ENCODE peak calls at places on chromosomes 5 and 9, in six cellular contexts. S, I, P, M, H and E are unnamed samples.

GRCh38 chr5:111703662-111704061 is 53.3 kb downstream of the NREP start:
- DNase-seq in S (no peak), I (no peak), P (no peak), M (no peak), H (peak; percentile 93), E (no peak)

GRCh38 chr9:124639637-124640036 is 131.5 kb downstream of the NR6A1 start:
- DNase-seq in S (no peak), I (no peak), P (no peak), M (no peak), H (no peak), E (no peak)

GRCh38 chr5:53333160-53333559 is 147.3 kb upstream of the FST start:
- DNase-seq in S (no peak), I (no peak), P (no peak), M (no peak), H (no peak), E (peak; percentile 87)

GRCh38 chr5:146924132-146924531 is 45.6 kb upstream of the PPP2R2B start:
- DNase-seq in S (no peak), I (no peak), P (no peak), M (no peak), H (no peak), E (no peak)

GRCh38 chr5:51961154-51961562 is 577.9 kb downstream of the ISL1 start:
- DNase-seq in S (no peak), I (no peak), P (peak; percentile 40), M (peak; percentile 12), H (no peak), E (no peak)

GRCh38 chr9:137299938-137300337 is 2.1 kb downstream of the NRARP start:
- DNase-seq in S (no peak), I (no peak), P (no peak), M (peak; percentile 80), H (no peak), E (no peak)

GRCh38 chr5:141369994-141370848 is at the start of gene PCDHGB3:
- DNase-seq in S (no peak), I (no peak), P (no peak), M (peak; percentile 77), H (peak; percentile 61), E (peak; percentile 14)

GRCh38 chr9:124652203-124652992 is 118.7 kb downstream of the NR6A1 start:
- DNase-seq in S (no peak), I (peak; percentile 52), P (peak; percentile 51), M (no peak), H (no peak), E (peak; percentile 63)

GRCh38 chr9:111599948-111600343 is 499 bp upstream of the PTGR1 start:
- DNase-seq in S (no peak), I (no peak), P (no peak), M (peak; percentile 44), H (no peak), E (no peak)

GRCh38 chr5:61570767-61571166 is 238.7 kb downstream of the ZSWIM6 start:
- DNase-seq in S (no peak), I (no peak), P (no peak), M (no peak), H (no peak), E (no peak)

GRCh38 chr5:74182603-74183002 is 457.9 kb downstream of the ENC1 start:
- DNase-seq in S (no peak), I (no peak), P (no peak), M (no peak), H (no peak), E (no peak)

GRCh38 chr9:138022756-138023393 is 145.3 kb downstream of the CACNA1B start:
- DNase-seq in S (no peak), I (peak; percentile 29), P (peak; percentile 36), M (peak; percentile 73), H (no peak), E (no peak)

GRCh38 chr5:56534102-56534501 is 281.2 kb upstream of the MAP3K1 start:
- DNase-seq in S (peak; percentile 24), I (peak; percentile 80), P (peak; percentile 34), M (no peak), H (no peak), E (peak; percentile 89)

GRCh38 chr9:137705443-137705863 is 86.6 kb downstream of the EHMT1 start:
- DNase-seq in S (no peak), I (no peak), P (no peak), M (no peak), H (peak; percentile 75), E (no peak)

GRCh38 chr5:171937351-171937750 is 69.1 kb downstream of the FBXW11 start:
- DNase-seq in S (no peak), I (no peak), P (no peak), M (no peak), H (no peak), E (no peak)
- H3K79me2 ChIP-seq in S (peaks cover 78% of the 10 kb centered on the region), I (peaks cover 81% of the 10 kb centered on the region), P (peaks cover 16% of the 10 kb centered on the region), M (peaks cover 96% of the 10 kb centered on the region), H (peaks cover 11% of the 10 kb centered on the region), E (peaks cover 75% of the 10 kb centered on the region)

GRCh38 chr9:34197280-34197679 is 18.4 kb downstream of the UBAP1 start:
- DNase-seq in S (no peak), I (no peak), P (no peak), M (no peak), H (no peak), E (no peak)

GRCh38 chr9:34200092-34200491 is 21.2 kb downstream of the UBAP1 start:
- DNase-seq in S (no peak), I (no peak), P (no peak), M (no peak), H (no peak), E (no peak)

GRCh38 chr9:34197756-34198711 is 19.2 kb downstream of the UBAP1 start:
- DNase-seq in S (no peak), I (no peak), P (peak; percentile 86), M (peak; percentile 87), H (no peak), E (no peak)

GRCh38 chr9:34190996-34191892 is 12.4 kb downstream of the UBAP1 start:
- DNase-seq in S (no peak), I (peak; percentile 31), P (peak; percentile 81), M (peak; percentile 55), H (no peak), E (no peak)

GRCh38 chr9:34195143-34195542 is 16.3 kb downstream of the UBAP1 start:
- DNase-seq in S (no peak), I (no peak), P (no peak), M (no peak), H (no peak), E (no peak)
- H3K79me2 ChIP-seq in S (peaks cover 90% of the 10 kb centered on the region), I (peaks cover 100% of the 10 kb centered on the region), P (peaks cover 24% of the 10 kb centered on the region), M (peaks cover 99% of the 10 kb centered on the region), H (peaks cover 76% of the 10 kb centered on the region), E (peaks cover 92% of the 10 kb centered on the region)

GRCh38 chr9:2344436-2344835 is 277.2 kb upstream of the VLDLR start:
- DNase-seq in S (no peak), I (no peak), P (no peak), M (no peak), H (no peak), E (no peak)
- H3K79me2 ChIP-seq in S (no peaks in the 10 kb centered on the region), I (no peaks in the 10 kb centered on the region), P (no peaks in the 10 kb centered on the region), M (no peaks in the 10 kb centered on the region), H (no peaks in the 10 kb centered on the region), E (no peaks in the 10 kb centered on the region)

DNA sequence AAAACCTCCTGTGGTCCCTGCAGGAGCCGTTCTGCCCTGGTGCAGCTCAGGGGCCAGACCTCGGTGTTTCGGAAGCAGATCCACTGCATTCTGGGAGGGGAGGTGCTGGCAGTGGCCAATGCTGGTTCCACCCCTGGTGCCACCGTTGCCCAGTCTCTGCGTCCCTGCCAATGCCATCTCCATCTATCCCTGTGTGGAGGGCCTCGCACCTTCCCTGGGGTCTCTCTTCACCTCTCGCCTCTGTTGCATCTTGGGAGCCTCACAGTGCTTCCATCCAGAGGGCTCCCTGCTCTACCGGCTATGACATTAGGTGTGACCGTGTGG is 15.3 kb downstream of the NCS1 start:
- DNase-seq in S (no peak), I (no peak), P (no peak), M (no peak), H (no peak), E (no peak)
- H3K79me2 ChIP-seq in S (peaks cover 96% of the 10 kb centered on the region), I (peaks cover 68% of the 10 kb centered on the region), P (peaks cover 39% of the 10 kb centered on the region), M (peaks cover 71% of the 10 kb centered on the region), H (no peaks in the 10 kb centered on the region), E (peaks cover 24% of the 10 kb centered on the region)

GRCh38 chr5:76733049-76733417 is 17.1 kb downstream of the F2R start:
- DNase-seq in S (no peak), I (no peak), P (no peak), M (no peak), H (no peak), E (no peak)

GRCh38 chr5:76732405-76733048 is 16.6 kb downstream of the F2R start:
- DNase-seq in S (no peak), I (no peak), P (no peak), M (no peak), H (no peak), E (no peak)

GRCh38 chr5:76728965-76729364 is 13.0 kb downstream of the F2R start:
- DNase-seq in S (no peak), I (no peak), P (no peak), M (no peak), H (no peak), E (no peak)

GRCh38 chr5:76724871-76725270 is 8.9 kb downstream of the F2R start:
- DNase-seq in S (no peak), I (peak; percentile 10), P (peak; percentile 20), M (no peak), H (no peak), E (no peak)

GRCh38 chr5:76729373-76730290 is 13.7 kb downstream of the F2R start:
- DNase-seq in S (no peak), I (no peak), P (no peak), M (no peak), H (no peak), E (no peak)
- H3K79me2 ChIP-seq in S (no peaks in the 10 kb centered on the region), I (peaks cover 47% of the 10 kb centered on the region), P (no peaks in the 10 kb centered on the region), M (peaks cover 38% of the 10 kb centered on the region), H (no peaks in the 10 kb centered on the region), E (no peaks in the 10 kb centered on the region)

GRCh38 chr9:134336174-134336705 is 10.0 kb downstream of the RXRA start:
- DNase-seq in S (no peak), I (no peak), P (no peak), M (no peak), H (no peak), E (no peak)
- H3K79me2 ChIP-seq in S (peaks cover 97% of the 10 kb centered on the region), I (peaks cover 99% of the 10 kb centered on the region), P (peaks cover 46% of the 10 kb centered on the region), M (peaks cover 79% of the 10 kb centered on the region), H (no peaks in the 10 kb centered on the region), E (peaks cover 100% of the 10 kb centered on the region)

DNA sequence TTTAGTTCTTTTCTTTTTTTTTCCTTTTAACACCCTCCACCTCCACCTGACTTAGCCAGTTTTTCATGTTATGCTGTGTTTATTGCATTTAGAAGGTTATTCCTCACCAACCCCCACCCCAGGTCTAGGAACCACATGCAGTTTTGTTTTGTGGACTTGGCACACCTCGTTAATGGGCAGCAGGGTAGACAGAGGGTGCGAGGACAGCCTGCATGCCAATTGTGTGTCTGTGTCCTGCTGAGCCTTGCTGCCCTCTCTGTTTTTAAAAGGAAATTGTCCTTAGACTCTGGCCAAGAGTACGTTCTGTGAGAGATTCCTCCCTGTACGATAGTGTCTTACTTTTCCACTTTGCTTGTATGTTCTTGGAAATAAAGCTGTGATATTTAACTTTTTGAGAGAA is 13.9 kb downstream of the PIK3R1 start:
- DNase-seq in S (no peak), I (no peak), P (no peak), M (no peak), H (no peak), E (no peak)
- H3K79me2 ChIP-seq in S (no peaks in the 10 kb centered on the region), I (peaks cover 100% of the 10 kb centered on the region), P (peaks cover 9% of the 10 kb centered on the region), M (peaks cover 13% of the 10 kb centered on the region), H (peaks cover 53% of the 10 kb centered on the region), E (no peaks in the 10 kb centered on the region)